ENCODE peak calls at places on chromosomes 5 and 9, in eight cellular contexts. One of them, this sample, is unnamed. For H3K27me3 and H3K9me3, the result is how much of the 10 kb centered on the place peaks cover.

GRCh38 chr9:129408535-129409215 is 212.2 kb downstream of the C9orf50 start:
- DNase-seq in colonic mucosa: peak
- DNase-seq in fibroblast of lung: no peak
- DNase-seq in cardiac muscle cell: peak
- DNase-seq in astrocyte: no peak
- DNase-seq in tibial nerve: no peak
- DNase-seq in H1: no peak
- DNase-seq in uterus: no peak
- DNase-seq in this sample: no peak

GRCh38 chr9:18848657-18849056 is 184.4 kb downstream of the SAXO1 start:
- DNase-seq in colonic mucosa: no peak
- DNase-seq in fibroblast of lung: no peak
- DNase-seq in cardiac muscle cell: no peak
- DNase-seq in astrocyte: peak
- DNase-seq in tibial nerve: no peak
- DNase-seq in H1: no peak
- DNase-seq in uterus: no peak
- DNase-seq in this sample: no peak

GRCh38 chr9:76369583-76369982 is 24.6 kb downstream of the RFK start:
- DNase-seq in colonic mucosa: peak
- DNase-seq in fibroblast of lung: peak
- DNase-seq in cardiac muscle cell: peak
- DNase-seq in astrocyte: peak
- DNase-seq in tibial nerve: peak
- DNase-seq in H1: no peak
- DNase-seq in uterus: no peak
- DNase-seq in this sample: peak

GRCh38 chr9:14193338-14193980 is 120.5 kb downstream of the NFIB start:
- DNase-seq in colonic mucosa: no peak
- DNase-seq in fibroblast of lung: no peak
- DNase-seq in cardiac muscle cell: no peak
- DNase-seq in astrocyte: no peak
- DNase-seq in tibial nerve: no peak
- DNase-seq in H1: no peak
- DNase-seq in uterus: no peak
- DNase-seq in this sample: no peak

GRCh38 chr5:93874491-93874890 is 133.1 kb upstream of the POU5F2 start:
- DNase-seq in colonic mucosa: no peak
- DNase-seq in fibroblast of lung: peak
- DNase-seq in cardiac muscle cell: no peak
- DNase-seq in astrocyte: no peak
- DNase-seq in tibial nerve: no peak
- DNase-seq in H1: no peak
- DNase-seq in uterus: no peak
- DNase-seq in this sample: no peak

GRCh38 chr9:133115604-133116345 is 5.3 kb downstream of the RALGDS start:
- DNase-seq in colonic mucosa: no peak
- DNase-seq in fibroblast of lung: peak
- DNase-seq in cardiac muscle cell: no peak
- DNase-seq in astrocyte: peak
- DNase-seq in tibial nerve: no peak
- DNase-seq in H1: no peak
- DNase-seq in uterus: no peak
- DNase-seq in this sample: no peak

GRCh38 chr9:5321058-5321457 is 16.5 kb upstream of the RLN2 start:
- DNase-seq in colonic mucosa: no peak
- DNase-seq in fibroblast of lung: no peak
- DNase-seq in cardiac muscle cell: no peak
- DNase-seq in astrocyte: no peak
- DNase-seq in tibial nerve: no peak
- DNase-seq in H1: no peak
- DNase-seq in uterus: no peak
- DNase-seq in this sample: no peak

GRCh38 chr9:105299190-105299854 is 54.9 kb downstream of the SLC44A1 start:
- DNase-seq in colonic mucosa: peak
- DNase-seq in fibroblast of lung: peak
- DNase-seq in cardiac muscle cell: no peak
- DNase-seq in astrocyte: peak
- DNase-seq in tibial nerve: no peak
- DNase-seq in H1: no peak
- DNase-seq in uterus: no peak
- DNase-seq in this sample: no peak

GRCh38 chr5:158910782-158911692 is 188.7 kb downstream of the EBF1 start:
- DNase-seq in colonic mucosa: no peak
- DNase-seq in fibroblast of lung: peak
- DNase-seq in cardiac muscle cell: no peak
- DNase-seq in astrocyte: peak
- DNase-seq in tibial nerve: no peak
- DNase-seq in H1: no peak
- DNase-seq in uterus: no peak
- DNase-seq in this sample: no peak

GRCh38 chr9:114278881-114279570 is 43.9 kb upstream of the ORM1 start:
- DNase-seq in colonic mucosa: no peak
- DNase-seq in fibroblast of lung: peak
- DNase-seq in cardiac muscle cell: no peak
- DNase-seq in astrocyte: peak
- DNase-seq in tibial nerve: no peak
- DNase-seq in H1: no peak
- DNase-seq in uterus: peak
- DNase-seq in this sample: peak

GRCh38 chr5:14148890-14149671 is 5.9 kb downstream of the TRIO start:
- DNase-seq in colonic mucosa: no peak
- DNase-seq in fibroblast of lung: peak
- DNase-seq in cardiac muscle cell: no peak
- DNase-seq in astrocyte: no peak
- DNase-seq in tibial nerve: no peak
- DNase-seq in H1: no peak
- DNase-seq in uterus: no peak
- DNase-seq in this sample: peak

GRCh38 chr9:98908897-98909634 is 34.6 kb upstream of the COL15A1 start:
- DNase-seq in colonic mucosa: no peak
- DNase-seq in fibroblast of lung: peak
- DNase-seq in cardiac muscle cell: no peak
- DNase-seq in astrocyte: peak
- DNase-seq in tibial nerve: no peak
- DNase-seq in H1: no peak
- DNase-seq in uterus: no peak
- DNase-seq in this sample: no peak

GRCh38 chr9:3329361-3329760 is 196.4 kb downstream of the RFX3 start:
- DNase-seq in colonic mucosa: no peak
- DNase-seq in fibroblast of lung: peak
- DNase-seq in cardiac muscle cell: no peak
- DNase-seq in astrocyte: peak
- DNase-seq in tibial nerve: no peak
- DNase-seq in H1: no peak
- DNase-seq in uterus: no peak
- DNase-seq in this sample: no peak

GRCh38 chr5:74251106-74252032 is 389.2 kb downstream of the ENC1 start:
- DNase-seq in colonic mucosa: peak
- DNase-seq in fibroblast of lung: peak
- DNase-seq in cardiac muscle cell: no peak
- DNase-seq in astrocyte: peak
- DNase-seq in tibial nerve: peak
- DNase-seq in H1: no peak
- DNase-seq in uterus: peak
- DNase-seq in this sample: peak

GRCh38 chr9:88923653-88924284 is 67.5 kb upstream of the S1PR3 start:
- DNase-seq in colonic mucosa: no peak
- DNase-seq in fibroblast of lung: no peak
- DNase-seq in cardiac muscle cell: no peak
- DNase-seq in astrocyte: no peak
- DNase-seq in tibial nerve: no peak
- DNase-seq in H1: no peak
- DNase-seq in uterus: no peak
- DNase-seq in this sample: no peak

GRCh38 chr9:85200726-85201402 is 531.3 kb downstream of the NTRK2 start:
- DNase-seq in colonic mucosa: peak
- DNase-seq in fibroblast of lung: peak
- DNase-seq in cardiac muscle cell: no peak
- DNase-seq in astrocyte: peak
- DNase-seq in tibial nerve: no peak
- DNase-seq in H1: no peak
- DNase-seq in uterus: no peak
- DNase-seq in this sample: no peak

GRCh38 chr9:114560956-114561355 is 26.6 kb upstream of the ATP6V1G1 start:
- DNase-seq in colonic mucosa: no peak
- DNase-seq in fibroblast of lung: peak
- DNase-seq in cardiac muscle cell: no peak
- DNase-seq in astrocyte: peak
- DNase-seq in tibial nerve: no peak
- DNase-seq in H1: no peak
- DNase-seq in uterus: no peak
- DNase-seq in this sample: no peak

GRCh38 chr9:1726993-1727759 is 288.0 kb upstream of the SMARCA2 start:
- DNase-seq in colonic mucosa: no peak
- DNase-seq in fibroblast of lung: no peak
- DNase-seq in cardiac muscle cell: no peak
- DNase-seq in astrocyte: no peak
- DNase-seq in tibial nerve: no peak
- DNase-seq in H1: no peak
- DNase-seq in uterus: no peak
- DNase-seq in this sample: peak

GRCh38 chr5:6736524-6737042 is 23.4 kb downstream of the TENT4A start:
- DNase-seq in colonic mucosa: no peak
- DNase-seq in fibroblast of lung: no peak
- DNase-seq in cardiac muscle cell: no peak
- DNase-seq in astrocyte: no peak
- DNase-seq in tibial nerve: no peak
- DNase-seq in H1: no peak
- DNase-seq in uterus: no peak
- DNase-seq in this sample: no peak

GRCh38 chr5:191036-191948 is at the start of gene LRRC14B:
- DNase-seq in colonic mucosa: no peak
- DNase-seq in fibroblast of lung: no peak
- DNase-seq in cardiac muscle cell: peak
- DNase-seq in astrocyte: no peak
- DNase-seq in tibial nerve: no peak
- DNase-seq in H1: no peak
- DNase-seq in uterus: no peak
- DNase-seq in this sample: no peak

DNA sequence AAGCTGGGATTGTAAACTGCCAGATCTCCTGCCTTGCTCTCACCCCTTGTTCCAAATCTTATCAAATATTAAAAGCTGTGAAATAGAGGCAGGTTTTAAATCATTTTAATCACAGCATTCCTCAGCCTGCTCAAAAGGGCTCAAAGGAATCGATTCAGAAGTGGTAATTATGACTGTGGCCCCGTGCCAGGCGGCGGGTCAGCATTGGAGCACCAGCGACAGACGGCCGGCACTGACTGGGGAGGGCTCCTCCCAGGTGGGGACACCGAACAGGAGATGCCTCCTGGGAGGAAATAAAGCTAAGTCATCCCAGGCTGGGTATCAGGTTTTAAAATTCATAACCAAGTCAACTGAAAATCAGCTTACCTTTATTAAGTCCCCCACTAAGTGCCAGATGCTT is 66.7 kb downstream of the KCNIP1 start:
- DNase-seq in colonic mucosa: no peak
- DNase-seq in fibroblast of lung: no peak
- DNase-seq in cardiac muscle cell: no peak
- DNase-seq in astrocyte: no peak
- DNase-seq in tibial nerve: no peak
- DNase-seq in H1: no peak
- DNase-seq in uterus: no peak
- DNase-seq in this sample: peak
- H3K27me3 ChIP-seq in colonic mucosa: under half
- H3K27me3 ChIP-seq in fibroblast of lung: under half
- H3K27me3 ChIP-seq in cardiac muscle cell: under half
- H3K27me3 ChIP-seq in astrocyte: under half
- H3K27me3 ChIP-seq in tibial nerve: under half
- H3K27me3 ChIP-seq in H1: under half
- H3K27me3 ChIP-seq in uterus: under half
- H3K27me3 ChIP-seq in this sample: under half

DNA sequence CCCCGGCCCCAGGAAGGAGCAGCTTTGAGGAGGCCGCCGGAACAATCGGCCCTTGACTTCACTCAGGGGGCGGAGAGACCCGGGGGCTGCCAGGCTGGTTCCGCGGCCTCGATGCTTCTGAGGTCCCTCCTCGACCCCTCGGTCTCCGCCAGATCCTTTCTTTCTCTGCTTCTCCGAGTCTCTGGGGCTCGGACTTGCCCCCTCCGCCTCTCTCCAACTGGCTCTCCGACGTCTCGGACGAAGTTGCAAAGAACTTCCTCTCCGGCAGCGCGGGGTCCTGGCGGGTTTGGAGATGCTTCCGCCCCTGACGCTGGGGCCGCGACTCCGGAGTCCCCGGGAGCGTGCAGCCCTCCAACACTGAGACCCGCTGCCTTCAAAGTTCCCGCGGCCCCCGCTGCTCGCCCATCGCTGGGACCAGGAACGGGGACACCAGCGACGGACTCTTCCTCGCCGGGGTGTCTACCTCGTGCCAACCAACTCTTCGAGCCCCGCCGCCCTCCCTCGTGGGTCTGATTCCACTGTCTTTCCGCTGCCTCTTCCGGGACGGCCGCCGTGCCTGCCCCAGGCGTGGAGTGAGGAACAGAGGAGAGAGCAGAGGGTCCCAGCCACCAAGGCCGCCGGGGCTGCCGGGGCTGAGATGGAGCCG is 7.0 kb downstream of the PAX5 start:
- DNase-seq in colonic mucosa: no peak
- DNase-seq in fibroblast of lung: no peak
- DNase-seq in cardiac muscle cell: no peak
- DNase-seq in astrocyte: no peak
- DNase-seq in tibial nerve: no peak
- DNase-seq in H1: no peak
- DNase-seq in uterus: no peak
- DNase-seq in this sample: peak
- H3K27ac ChIP-seq in colonic mucosa: no peak
- H3K27ac ChIP-seq in fibroblast of lung: no peak
- H3K27ac ChIP-seq in cardiac muscle cell: no peak
- H3K27ac ChIP-seq in astrocyte: no peak
- H3K27ac ChIP-seq in tibial nerve: no peak
- H3K27ac ChIP-seq in H1: no peak
- H3K27ac ChIP-seq in uterus: no peak
- H3K27ac ChIP-seq in this sample: no peak

GRCh38 chr5:178993236-178993765 is 1.8 kb downstream of the GRM6 start:
- DNase-seq in colonic mucosa: no peak
- DNase-seq in fibroblast of lung: no peak
- DNase-seq in cardiac muscle cell: no peak
- DNase-seq in astrocyte: no peak
- DNase-seq in tibial nerve: no peak
- DNase-seq in H1: no peak
- DNase-seq in uterus: no peak
- DNase-seq in this sample: no peak
- H3K9me3 ChIP-seq in colonic mucosa: under half
- H3K9me3 ChIP-seq in fibroblast of lung: under half
- H3K9me3 ChIP-seq in cardiac muscle cell: under half
- H3K9me3 ChIP-seq in astrocyte: under half
- H3K9me3 ChIP-seq in tibial nerve: under half
- H3K9me3 ChIP-seq in H1: under half
- H3K9me3 ChIP-seq in uterus: under half
- H3K9me3 ChIP-seq in this sample: under half

DNA sequence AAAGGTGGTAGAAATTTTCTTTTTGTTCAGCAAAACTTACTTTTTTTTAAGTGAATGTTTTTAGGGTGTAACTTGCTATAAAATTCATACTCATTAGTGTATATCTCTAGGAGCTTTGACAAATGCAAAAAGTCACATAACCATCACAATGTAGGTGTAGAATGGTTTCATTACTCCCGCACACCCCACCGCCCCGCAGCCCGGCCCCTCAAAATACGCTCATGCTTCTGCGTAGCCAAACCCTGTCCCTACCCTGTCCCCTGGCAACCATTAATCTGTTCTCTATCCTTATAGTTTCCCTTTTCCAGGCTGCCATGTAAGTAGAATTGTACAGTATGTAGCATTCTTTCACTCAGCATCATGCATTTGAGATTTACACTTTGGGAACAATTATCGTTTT is 9.2 kb upstream of the PRLR start:
- DNase-seq in colonic mucosa: no peak
- DNase-seq in fibroblast of lung: no peak
- DNase-seq in cardiac muscle cell: no peak
- DNase-seq in astrocyte: no peak
- DNase-seq in tibial nerve: no peak
- DNase-seq in H1: no peak
- DNase-seq in uterus: no peak
- DNase-seq in this sample: no peak
- H3K27me3 ChIP-seq in colonic mucosa: under half
- H3K27me3 ChIP-seq in fibroblast of lung: under half
- H3K27me3 ChIP-seq in cardiac muscle cell: under half
- H3K27me3 ChIP-seq in astrocyte: under half
- H3K27me3 ChIP-seq in tibial nerve: under half
- H3K27me3 ChIP-seq in H1: under half
- H3K27me3 ChIP-seq in uterus: under half
- H3K27me3 ChIP-seq in this sample: under half

This sample was measured in endodermal cell.